ENCODE peak calls at places on chromosomes 12 and 14, in nine cellular contexts. I is NCI-H1092 treated with DMSO at 0.1 percent for 48 hours; Q is GDM1; A is heart left ventricle; Z is activated T-cell treated with anti-CD3 and anti-CD28 coated beads, Interleukin-2, amount 50 U/mL, for 72 hours; H is activated CD4-positive, alpha-beta T cell treated with anti-CD3 and anti-CD28 coated beads, Interleukin-2, amount 50 U/mL, for 48 hours; J is COLO829; P is B cell; E is NCI-H748 treated with DMSO at 0.1 percent for 48 hours. R is an unnamed sample.

GRCh38 chr12:113208041-113208934 is 13.0 kb upstream of the TPCN1 start:
- DNase-seq in I (no peak), Q (peak), A (peak), Z (peak), H (peak), J (no peak), P (peak), E (no peak), R (no peak)

GRCh38 chr12:57048423-57048822 is 1.5 kb downstream of the MYO1A start:
- DNase-seq in I (no peak), Q (no peak), A (no peak), Z (no peak), H (no peak), J (no peak), P (no peak), E (no peak), R (no peak)

GRCh38 chr14:103828315-103828967 is 18.9 kb downstream of the PPP1R13B start:
- DNase-seq in I (no peak), Q (no peak), A (peak), Z (peak), H (peak), J (peak), P (no peak), E (no peak), R (peak)

GRCh38 chr14:100524933-100525243 is 62.3 kb downstream of the BEGAIN start:
- DNase-seq in I (no peak), Q (no peak), A (no peak), Z (peak), H (peak), J (peak), P (no peak), E (no peak), R (no peak)

GRCh38 chr12:63206908-63207307 is 55.9 kb upstream of the AVPR1A start:
- DNase-seq in I (no peak), Q (no peak), A (no peak), Z (no peak), H (no peak), J (peak), P (no peak), E (peak), R (peak)

GRCh38 chr14:75711796-75712211 is 50.8 kb downstream of the TTLL5 start:
- DNase-seq in I (no peak), Q (no peak), A (peak), Z (peak), H (no peak), J (no peak), P (no peak), E (no peak), R (peak)

GRCh38 chr14:33542338-33543290 is 408.3 kb downstream of the EGLN3 start:
- DNase-seq in I (peak), Q (no peak), A (no peak), Z (no peak), H (no peak), J (no peak), P (no peak), E (no peak), R (no peak)

GRCh38 chr12:31117203-31118011 is 43.7 kb downstream of the DDX11 start:
- DNase-seq in I (peak), Q (peak), A (no peak), Z (peak), H (peak), J (peak), P (peak), E (no peak), R (peak)

GRCh38 chr12:2796187-2796663 is 1.5 kb downstream of the FKBP4 start:
- DNase-seq in I (no peak), Q (no peak), A (no peak), Z (peak), H (no peak), J (peak), P (peak), E (no peak), R (no peak)

GRCh38 chr12:65263777-65264176 is 14.7 kb upstream of the MSRB3 start:
- DNase-seq in I (no peak), Q (no peak), A (no peak), Z (no peak), H (no peak), J (no peak), P (no peak), E (no peak), R (no peak)

GRCh38 chr12:121676190-121676589 is 6.7 kb upstream of the MORN3 start:
- DNase-seq in I (no peak), Q (no peak), A (no peak), Z (no peak), H (no peak), J (no peak), P (no peak), E (no peak), R (no peak)

GRCh38 chr12:9221476-9221875 is 13.3 kb upstream of the PZP start:
- DNase-seq in I (no peak), Q (no peak), A (no peak), Z (no peak), H (no peak), J (no peak), P (no peak), E (no peak), R (peak)

GRCh38 chr12:86719381-86719780 is 463.2 kb upstream of the MGAT4C start:
- DNase-seq in I (no peak), Q (no peak), A (no peak), Z (no peak), H (no peak), J (no peak), P (no peak), E (no peak), R (no peak)

R was measured in adipocyte.